ENCODE peak calls at places on chromosomes 11 and 22, in ten cellular contexts. One of them, this sample, is unnamed.

GRCh38 chr22:35604671-35605457 is 12.3 kb downstream of the MB start:
- DNase-seq in EL: peak; percentile 53
- DNase-seq in activated CD4-positive, alpha-beta T cell treated with anti-CD3 and anti-CD28 coated beads, Interleukin-2, amount 10 ng/mL, durations not matched to agents 7 days and 5 days: no peak
- DNase-seq in NCI-H774: no peak
- DNase-seq in endothelial cell of umbilical vein: no peak
- DNase-seq in lung microvascular endothelial cell: no peak
- DNase-seq in fibroblast of the aortic adventitia: no peak
- DNase-seq in effector CD4-positive, alpha-beta T cell: no peak
- DNase-seq in H7: no peak
- DNase-seq in GM04503: no peak
- DNase-seq in this sample: no peak

GRCh38 chr22:20588843-20589581 is 81.6 kb downstream of the MED15 start:
- DNase-seq in EL: no peak
- DNase-seq in endothelial cell of umbilical vein: no peak
- DNase-seq in effector CD4-positive, alpha-beta T cell: no peak
- DNase-seq in H7: no peak
- DNase-seq in activated CD4-positive, alpha-beta T cell treated with anti-CD3 and anti-CD28 coated beads, Interleukin-2, amount 10 ng/mL, durations not matched to agents 7 days and 5 days: no peak
- DNase-seq in fibroblast of the aortic adventitia: no peak
- DNase-seq in NCI-H774: no peak
- DNase-seq in lung microvascular endothelial cell: no peak
- DNase-seq in GM04503: no peak
- DNase-seq in this sample: no peak

GRCh38 chr11:102118937-102119336 is 8.7 kb downstream of the YAP1 start:
- DNase-seq in activated CD4-positive, alpha-beta T cell treated with anti-CD3 and anti-CD28 coated beads, Interleukin-2, amount 10 ng/mL, durations not matched to agents 7 days and 5 days: no peak
- DNase-seq in GM04503: no peak
- DNase-seq in H7: peak; percentile 20
- DNase-seq in fibroblast of the aortic adventitia: no peak
- DNase-seq in EL: no peak
- DNase-seq in endothelial cell of umbilical vein: no peak
- DNase-seq in NCI-H774: no peak
- DNase-seq in lung microvascular endothelial cell: no peak
- DNase-seq in effector CD4-positive, alpha-beta T cell: no peak
- DNase-seq in this sample: no peak

GRCh38 chr22:38413085-38414008 is 41.7 kb downstream of the KCNJ4 start:
- DNase-seq in H7: no peak
- DNase-seq in endothelial cell of umbilical vein: no peak
- DNase-seq in fibroblast of the aortic adventitia: no peak
- DNase-seq in NCI-H774: peak; percentile 4
- DNase-seq in activated CD4-positive, alpha-beta T cell treated with anti-CD3 and anti-CD28 coated beads, Interleukin-2, amount 10 ng/mL, durations not matched to agents 7 days and 5 days: no peak
- DNase-seq in GM04503: no peak
- DNase-seq in lung microvascular endothelial cell: no peak
- DNase-seq in effector CD4-positive, alpha-beta T cell: no peak
- DNase-seq in EL: no peak
- DNase-seq in this sample: no peak

GRCh38 chr11:1743587-1744136 is 6.7 kb downstream of the IFITM10 start:
- DNase-seq in GM04503: no peak
- DNase-seq in NCI-H774: no peak
- DNase-seq in H7: no peak
- DNase-seq in effector CD4-positive, alpha-beta T cell: no peak
- DNase-seq in endothelial cell of umbilical vein: no peak
- DNase-seq in EL: no peak
- DNase-seq in activated CD4-positive, alpha-beta T cell treated with anti-CD3 and anti-CD28 coated beads, Interleukin-2, amount 10 ng/mL, durations not matched to agents 7 days and 5 days: no peak
- DNase-seq in fibroblast of the aortic adventitia: no peak
- DNase-seq in lung microvascular endothelial cell: no peak
- DNase-seq in this sample: no peak

GRCh38 chr11:67463186-67463585 is 5.9 kb downstream of the TMEM134 start:
- DNase-seq in NCI-H774: no peak
- DNase-seq in H7: peak; percentile 20
- DNase-seq in lung microvascular endothelial cell: no peak
- DNase-seq in effector CD4-positive, alpha-beta T cell: no peak
- DNase-seq in GM04503: no peak
- DNase-seq in activated CD4-positive, alpha-beta T cell treated with anti-CD3 and anti-CD28 coated beads, Interleukin-2, amount 10 ng/mL, durations not matched to agents 7 days and 5 days: no peak
- DNase-seq in fibroblast of the aortic adventitia: no peak
- DNase-seq in EL: no peak
- DNase-seq in endothelial cell of umbilical vein: no peak
- DNase-seq in this sample: no peak

GRCh38 chr11:1926156-1927031 is 6.9 kb downstream of the TNNT3 start:
- DNase-seq in activated CD4-positive, alpha-beta T cell treated with anti-CD3 and anti-CD28 coated beads, Interleukin-2, amount 10 ng/mL, durations not matched to agents 7 days and 5 days: no peak
- DNase-seq in EL: no peak
- DNase-seq in NCI-H774: no peak
- DNase-seq in lung microvascular endothelial cell: no peak
- DNase-seq in fibroblast of the aortic adventitia: no peak
- DNase-seq in H7: peak; percentile 48
- DNase-seq in effector CD4-positive, alpha-beta T cell: no peak
- DNase-seq in endothelial cell of umbilical vein: no peak
- DNase-seq in GM04503: no peak
- DNase-seq in this sample: no peak

GRCh38 chr11:7965386-7965785 is at the start of gene NLRP10:
- DNase-seq in lung microvascular endothelial cell: no peak
- DNase-seq in endothelial cell of umbilical vein: no peak
- DNase-seq in effector CD4-positive, alpha-beta T cell: no peak
- DNase-seq in GM04503: peak; percentile 85
- DNase-seq in activated CD4-positive, alpha-beta T cell treated with anti-CD3 and anti-CD28 coated beads, Interleukin-2, amount 10 ng/mL, durations not matched to agents 7 days and 5 days: no peak
- DNase-seq in H7: no peak
- DNase-seq in fibroblast of the aortic adventitia: peak; percentile 57
- DNase-seq in EL: peak; percentile 96
- DNase-seq in NCI-H774: no peak
- DNase-seq in this sample: peak; percentile 85

GRCh38 chr22:29689872-29690213 is 30.0 kb upstream of the CABP7 start:
- DNase-seq in lung microvascular endothelial cell: peak; percentile 67
- DNase-seq in NCI-H774: no peak
- DNase-seq in endothelial cell of umbilical vein: peak; percentile 43
- DNase-seq in H7: peak; percentile 85
- DNase-seq in effector CD4-positive, alpha-beta T cell: no peak
- DNase-seq in activated CD4-positive, alpha-beta T cell treated with anti-CD3 and anti-CD28 coated beads, Interleukin-2, amount 10 ng/mL, durations not matched to agents 7 days and 5 days: peak; percentile 47
- DNase-seq in GM04503: no peak
- DNase-seq in fibroblast of the aortic adventitia: peak; percentile 58
- DNase-seq in EL: peak; percentile 36
- DNase-seq in this sample: no peak

GRCh38 chr22:19713228-19713627 is 1.1 kb upstream of the SEPTIN5 start:
- DNase-seq in endothelial cell of umbilical vein: no peak
- DNase-seq in lung microvascular endothelial cell: no peak
- DNase-seq in EL: no peak
- DNase-seq in fibroblast of the aortic adventitia: no peak
- DNase-seq in effector CD4-positive, alpha-beta T cell: no peak
- DNase-seq in NCI-H774: no peak
- DNase-seq in H7: peak; percentile 41
- DNase-seq in GM04503: no peak
- DNase-seq in activated CD4-positive, alpha-beta T cell treated with anti-CD3 and anti-CD28 coated beads, Interleukin-2, amount 10 ng/mL, durations not matched to agents 7 days and 5 days: no peak
- DNase-seq in this sample: no peak

GRCh38 chr11:128324531-128325141 is 262.7 kb downstream of the ETS1 start:
- DNase-seq in H7: no peak
- DNase-seq in EL: no peak
- DNase-seq in lung microvascular endothelial cell: no peak
- DNase-seq in activated CD4-positive, alpha-beta T cell treated with anti-CD3 and anti-CD28 coated beads, Interleukin-2, amount 10 ng/mL, durations not matched to agents 7 days and 5 days: peak; percentile 88
- DNase-seq in effector CD4-positive, alpha-beta T cell: peak; percentile 73
- DNase-seq in endothelial cell of umbilical vein: no peak
- DNase-seq in GM04503: no peak
- DNase-seq in NCI-H774: no peak
- DNase-seq in fibroblast of the aortic adventitia: no peak
- DNase-seq in this sample: no peak

GRCh38 chr11:450809-451451 is 851 bp downstream of the PTDSS2 start:
- DNase-seq in H7: peak; percentile 88
- DNase-seq in lung microvascular endothelial cell: peak; percentile 89
- DNase-seq in fibroblast of the aortic adventitia: peak; percentile 59
- DNase-seq in NCI-H774: no peak
- DNase-seq in effector CD4-positive, alpha-beta T cell: peak; percentile 76
- DNase-seq in EL: peak; percentile 77
- DNase-seq in GM04503: no peak
- DNase-seq in endothelial cell of umbilical vein: peak; percentile 71
- DNase-seq in activated CD4-positive, alpha-beta T cell treated with anti-CD3 and anti-CD28 coated beads, Interleukin-2, amount 10 ng/mL, durations not matched to agents 7 days and 5 days: peak; percentile 86
- DNase-seq in this sample: peak; percentile 65

GRCh38 chr11:125638315-125638714 is 13.4 kb downstream of the CHEK1 start:
- DNase-seq in endothelial cell of umbilical vein: no peak
- DNase-seq in H7: no peak
- DNase-seq in activated CD4-positive, alpha-beta T cell treated with anti-CD3 and anti-CD28 coated beads, Interleukin-2, amount 10 ng/mL, durations not matched to agents 7 days and 5 days: no peak
- DNase-seq in lung microvascular endothelial cell: no peak
- DNase-seq in EL: no peak
- DNase-seq in effector CD4-positive, alpha-beta T cell: no peak
- DNase-seq in GM04503: no peak
- DNase-seq in NCI-H774: no peak
- DNase-seq in fibroblast of the aortic adventitia: no peak
- DNase-seq in this sample: no peak

GRCh38 chr11:74007691-74008372 is 1.1 kb downstream of the UCP3 start:
- DNase-seq in effector CD4-positive, alpha-beta T cell: no peak
- DNase-seq in endothelial cell of umbilical vein: no peak
- DNase-seq in activated CD4-positive, alpha-beta T cell treated with anti-CD3 and anti-CD28 coated beads, Interleukin-2, amount 10 ng/mL, durations not matched to agents 7 days and 5 days: no peak
- DNase-seq in fibroblast of the aortic adventitia: no peak
- DNase-seq in EL: no peak
- DNase-seq in GM04503: no peak
- DNase-seq in H7: no peak
- DNase-seq in lung microvascular endothelial cell: no peak
- DNase-seq in NCI-H774: no peak
- DNase-seq in this sample: no peak

GRCh38 chr11:122755941-122756340 is 82.4 kb upstream of the CRTAM start:
- DNase-seq in H7: no peak
- DNase-seq in activated CD4-positive, alpha-beta T cell treated with anti-CD3 and anti-CD28 coated beads, Interleukin-2, amount 10 ng/mL, durations not matched to agents 7 days and 5 days: no peak
- DNase-seq in endothelial cell of umbilical vein: no peak
- DNase-seq in NCI-H774: no peak
- DNase-seq in lung microvascular endothelial cell: no peak
- DNase-seq in EL: no peak
- DNase-seq in GM04503: no peak
- DNase-seq in effector CD4-positive, alpha-beta T cell: no peak
- DNase-seq in fibroblast of the aortic adventitia: no peak
- DNase-seq in this sample: no peak

GRCh38 chr22:31695423-31695822 is 33.4 kb upstream of the PISD start:
- DNase-seq in H7: no peak
- DNase-seq in lung microvascular endothelial cell: peak; percentile 28
- DNase-seq in EL: no peak
- DNase-seq in fibroblast of the aortic adventitia: no peak
- DNase-seq in activated CD4-positive, alpha-beta T cell treated with anti-CD3 and anti-CD28 coated beads, Interleukin-2, amount 10 ng/mL, durations not matched to agents 7 days and 5 days: no peak
- DNase-seq in NCI-H774: no peak
- DNase-seq in endothelial cell of umbilical vein: no peak
- DNase-seq in GM04503: no peak
- DNase-seq in effector CD4-positive, alpha-beta T cell: no peak
- DNase-seq in this sample: no peak

GRCh38 chr11:73204711-73205121 is 13.4 kb upstream of the P2RY2 start:
- DNase-seq in endothelial cell of umbilical vein: no peak
- DNase-seq in EL: no peak
- DNase-seq in GM04503: no peak
- DNase-seq in activated CD4-positive, alpha-beta T cell treated with anti-CD3 and anti-CD28 coated beads, Interleukin-2, amount 10 ng/mL, durations not matched to agents 7 days and 5 days: no peak
- DNase-seq in lung microvascular endothelial cell: no peak
- DNase-seq in H7: no peak
- DNase-seq in fibroblast of the aortic adventitia: no peak
- DNase-seq in NCI-H774: no peak
- DNase-seq in effector CD4-positive, alpha-beta T cell: no peak
- DNase-seq in this sample: no peak

GRCh38 chr11:91624021-91624420 is 600.6 kb upstream of the FAT3 start:
- DNase-seq in activated CD4-positive, alpha-beta T cell treated with anti-CD3 and anti-CD28 coated beads, Interleukin-2, amount 10 ng/mL, durations not matched to agents 7 days and 5 days: no peak
- DNase-seq in GM04503: no peak
- DNase-seq in lung microvascular endothelial cell: no peak
- DNase-seq in NCI-H774: no peak
- DNase-seq in fibroblast of the aortic adventitia: no peak
- DNase-seq in H7: no peak
- DNase-seq in effector CD4-positive, alpha-beta T cell: no peak
- DNase-seq in endothelial cell of umbilical vein: no peak
- DNase-seq in EL: no peak
- DNase-seq in this sample: no peak

GRCh38 chr22:44585559-44586121 is 87.6 kb upstream of the RTL6 start:
- DNase-seq in H7: peak; percentile 41
- DNase-seq in GM04503: no peak
- DNase-seq in activated CD4-positive, alpha-beta T cell treated with anti-CD3 and anti-CD28 coated beads, Interleukin-2, amount 10 ng/mL, durations not matched to agents 7 days and 5 days: no peak
- DNase-seq in NCI-H774: no peak
- DNase-seq in fibroblast of the aortic adventitia: no peak
- DNase-seq in effector CD4-positive, alpha-beta T cell: no peak
- DNase-seq in endothelial cell of umbilical vein: no peak
- DNase-seq in EL: no peak
- DNase-seq in lung microvascular endothelial cell: no peak
- DNase-seq in this sample: no peak

GRCh38 chr22:39364646-39365405 is 15.0 kb downstream of the SYNGR1 start:
- DNase-seq in EL: peak; percentile 69
- DNase-seq in effector CD4-positive, alpha-beta T cell: no peak
- DNase-seq in GM04503: no peak
- DNase-seq in fibroblast of the aortic adventitia: no peak
- DNase-seq in NCI-H774: no peak
- DNase-seq in endothelial cell of umbilical vein: no peak
- DNase-seq in activated CD4-positive, alpha-beta T cell treated with anti-CD3 and anti-CD28 coated beads, Interleukin-2, amount 10 ng/mL, durations not matched to agents 7 days and 5 days: no peak
- DNase-seq in H7: peak; percentile 42
- DNase-seq in lung microvascular endothelial cell: no peak
- DNase-seq in this sample: no peak

GRCh38 chr22:48872271-48873260 is 955.1 kb downstream of the BRD1 start:
- DNase-seq in endothelial cell of umbilical vein: no peak
- DNase-seq in H7: peak; percentile 44
- DNase-seq in EL: no peak
- DNase-seq in lung microvascular endothelial cell: no peak
- DNase-seq in GM04503: no peak
- DNase-seq in effector CD4-positive, alpha-beta T cell: no peak
- DNase-seq in NCI-H774: no peak
- DNase-seq in fibroblast of the aortic adventitia: no peak
- DNase-seq in activated CD4-positive, alpha-beta T cell treated with anti-CD3 and anti-CD28 coated beads, Interleukin-2, amount 10 ng/mL, durations not matched to agents 7 days and 5 days: no peak
- DNase-seq in this sample: no peak

GRCh38 chr11:12547953-12548650 is 126.1 kb upstream of the TEAD1 start:
- DNase-seq in endothelial cell of umbilical vein: no peak
- DNase-seq in H7: no peak
- DNase-seq in activated CD4-positive, alpha-beta T cell treated with anti-CD3 and anti-CD28 coated beads, Interleukin-2, amount 10 ng/mL, durations not matched to agents 7 days and 5 days: no peak
- DNase-seq in effector CD4-positive, alpha-beta T cell: no peak
- DNase-seq in NCI-H774: no peak
- DNase-seq in EL: no peak
- DNase-seq in fibroblast of the aortic adventitia: peak; percentile 58
- DNase-seq in GM04503: no peak
- DNase-seq in lung microvascular endothelial cell: no peak
- DNase-seq in this sample: no peak

GRCh38 chr22:45958971-45959370 is 18.0 kb downstream of the WNT7B start:
- DNase-seq in endothelial cell of umbilical vein: no peak
- DNase-seq in effector CD4-positive, alpha-beta T cell: no peak
- DNase-seq in fibroblast of the aortic adventitia: no peak
- DNase-seq in activated CD4-positive, alpha-beta T cell treated with anti-CD3 and anti-CD28 coated beads, Interleukin-2, amount 10 ng/mL, durations not matched to agents 7 days and 5 days: no peak
- DNase-seq in lung microvascular endothelial cell: no peak
- DNase-seq in NCI-H774: no peak
- DNase-seq in GM04503: no peak
- DNase-seq in H7: no peak
- DNase-seq in EL: no peak
- DNase-seq in this sample: no peak

GRCh38 chr11:111733009-111733408 is 33.2 kb downstream of the PPP2R1B start:
- DNase-seq in GM04503: peak; percentile 53
- DNase-seq in endothelial cell of umbilical vein: peak; percentile 96
- DNase-seq in H7: peak; percentile 63
- DNase-seq in NCI-H774: no peak
- DNase-seq in fibroblast of the aortic adventitia: peak; percentile 92
- DNase-seq in EL: peak; percentile 83
- DNase-seq in activated CD4-positive, alpha-beta T cell treated with anti-CD3 and anti-CD28 coated beads, Interleukin-2, amount 10 ng/mL, durations not matched to agents 7 days and 5 days: no peak
- DNase-seq in lung microvascular endothelial cell: peak; percentile 91
- DNase-seq in effector CD4-positive, alpha-beta T cell: no peak
- DNase-seq in this sample: peak; percentile 85

This sample was measured in MG63.